ENCODE peak calls at places on chromosomes 5 and 9, in four cellular contexts. Y is sigmoid colon, N is left ventricle myocardium inferior, G is AG09309. R is an unnamed sample.

GRCh38 chr5:172502969-172503368 is 48.6 kb upstream of the SH3PXD2B start:
- DNase-seq in Y (peak), N (no peak), G (no peak), R (no peak)

GRCh38 chr9:70830618-70831017 is 290.8 kb downstream of the TRPM3 start:
- DNase-seq in Y (no peak), N (no peak), G (no peak), R (no peak)

GRCh38 chr9:107731115-107731762 is 241.7 kb upstream of the KLF4 start:
- DNase-seq in Y (no peak), N (no peak), G (no peak), R (no peak)

GRCh38 chr5:165502893-165503696 is 1997.7 kb downstream of the MAT2B start:
- DNase-seq in Y (no peak), N (no peak), G (no peak), R (no peak)

GRCh38 chr9:136316271-136316751 is 11.0 kb upstream of the GPSM1 start:
- DNase-seq in Y (no peak), N (no peak), G (no peak), R (no peak)

GRCh38 chr5:164326219-164326618 is 820.8 kb downstream of the MAT2B start:
- DNase-seq in Y (no peak), N (no peak), G (no peak), R (no peak)

GRCh38 chr9:127180457-127181314 is 58.3 kb upstream of the ANGPTL2 start:
- DNase-seq in Y (peak), N (peak), G (no peak), R (peak)

GRCh38 chr9:110443146-110443877 is 105.6 kb upstream of the TXNDC8 start:
- DNase-seq in Y (no peak), N (no peak), G (peak), R (no peak)

GRCh38 chr5:149902177-149902576 is 42.4 kb downstream of the PDE6A start:
- DNase-seq in Y (no peak), N (no peak), G (no peak), R (no peak)

GRCh38 chr5:90287031-90287430 is 122.5 kb downstream of the CETN3 start:
- DNase-seq in Y (no peak), N (no peak), G (no peak), R (no peak)

GRCh38 chr9:137116728-137117127 is 2.2 kb upstream of the DPP7 start:
- DNase-seq in Y (no peak), N (peak), G (no peak), R (no peak)

DNA sequence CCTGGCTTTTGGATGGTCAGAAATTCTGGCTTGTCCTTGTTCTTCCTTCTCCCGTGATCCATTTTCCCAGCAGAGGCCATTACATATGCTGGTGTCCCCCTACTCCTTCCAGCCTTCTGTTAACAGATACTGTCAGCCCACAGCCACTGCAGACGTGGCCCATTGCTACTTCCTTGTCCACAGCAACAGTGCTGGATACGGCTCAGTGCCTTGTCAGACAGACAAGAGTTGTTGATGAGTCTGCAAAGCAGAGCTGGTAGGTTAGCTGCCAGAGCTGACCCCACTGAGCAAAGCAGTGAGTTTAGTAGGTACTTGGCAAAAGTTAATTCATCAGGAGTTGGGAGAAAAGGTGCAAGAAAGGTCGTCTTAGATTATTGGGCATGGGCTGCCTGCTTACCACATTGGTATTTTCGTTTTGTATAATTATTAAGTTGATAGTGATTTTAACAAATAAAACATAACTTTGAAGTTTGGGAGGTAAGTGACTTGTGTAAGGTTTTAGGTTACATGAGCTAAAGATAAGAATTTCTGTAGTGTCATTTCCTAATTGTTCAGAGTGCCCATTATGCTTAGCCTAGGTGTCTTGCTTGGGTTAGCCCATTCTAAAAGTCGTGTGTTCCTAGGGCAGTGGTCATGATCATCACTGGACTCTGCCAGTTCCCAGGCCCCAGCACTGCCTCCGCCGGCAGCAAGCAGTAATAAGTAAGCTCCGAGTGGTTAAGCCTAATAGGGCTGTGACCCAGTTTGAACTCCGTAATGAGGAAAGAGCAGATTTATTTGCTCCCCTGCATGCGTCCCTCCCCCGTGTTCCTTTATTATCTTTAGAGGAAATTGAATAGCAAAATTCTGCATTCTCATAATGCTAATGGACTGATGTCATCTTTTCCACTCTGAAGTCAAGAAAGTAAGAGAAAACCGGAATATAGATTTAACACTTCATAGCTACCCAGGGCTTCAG is 292.0 kb downstream of the FANCC start:
- DNase-seq in Y (peak), N (peak), G (peak), R (peak)
- TF ChIP-seq CTCF in Y (peak), N (peak), G (peak), R (peak)

GRCh38 chr5:62340392-62340791 is 34.4 kb downstream of the KIF2A start:
- DNase-seq in Y (no peak), N (no peak), G (no peak), R (no peak)
- TF ChIP-seq CTCF in Y (peak), N (peak), G (peak), R (peak)

GRCh38 chr9:124720429-124721108 is 50.5 kb downstream of the NR6A1 start:
- DNase-seq in Y (no peak), N (no peak), G (no peak), R (no peak)

GRCh38 chr9:124725068-124725452 is 46.1 kb downstream of the NR6A1 start:
- DNase-seq in Y (no peak), N (no peak), G (no peak), R (no peak)

GRCh38 chr9:124721109-124721850 is 49.8 kb downstream of the NR6A1 start:
- DNase-seq in Y (no peak), N (no peak), G (no peak), R (no peak)

GRCh38 chr9:124724415-124725067 is 46.6 kb downstream of the NR6A1 start:
- DNase-seq in Y (no peak), N (no peak), G (no peak), R (no peak)

DNA sequence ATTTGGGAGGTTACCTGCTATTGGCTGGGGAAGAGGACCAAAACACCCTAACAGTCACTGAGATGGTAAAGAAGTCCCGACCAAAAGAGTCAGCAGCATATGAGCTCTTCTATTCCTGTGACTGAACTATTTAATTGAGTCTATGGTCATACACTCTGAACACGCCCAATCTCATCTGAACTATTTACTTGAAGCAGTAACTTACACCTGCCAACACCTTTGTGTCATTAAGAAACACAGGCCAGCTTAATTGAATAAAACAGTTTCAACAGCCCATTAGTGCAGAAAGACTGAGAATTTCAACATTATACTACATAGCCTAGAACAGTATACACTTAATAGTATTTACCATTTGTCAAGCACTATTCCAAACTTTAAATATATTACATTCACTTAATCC is 47.8 kb downstream of the NR6A1 start:
- DNase-seq in Y (no peak), N (no peak), G (no peak), R (no peak)
- TF ChIP-seq CTCF in Y (no peak), N (no peak), G (no peak), R (no peak)

GRCh38 chr9:13088734-13089427 is 190.6 kb downstream of the MPDZ start:
- DNase-seq in Y (no peak), N (no peak), G (no peak), R (peak)
- TF ChIP-seq CTCF in Y (peak), N (peak), G (peak), R (peak)

GRCh38 chr5:152170350-152170749 is 234.7 kb downstream of the NMUR2 start:
- DNase-seq in Y (no peak), N (no peak), G (no peak), R (no peak)
- TF ChIP-seq CTCF in Y (no peak), N (no peak), G (no peak), R (no peak)

R was measured in right lobe of liver.